ENCODE peak calls at places on chromosomes 3 and 15, in ten cellular contexts. One of them, this sample, is unnamed.

GRCh38 chr3:178003756-178004155 is 532.5 kb upstream of the KCNMB2 start:
- DNase-seq in dorsolateral prefrontal cortex: no peak
- DNase-seq in naive thymus-derived CD8-positive, alpha-beta T cell: no peak
- DNase-seq in HT1080: no peak
- DNase-seq in activated effector memory CD4-positive, alpha-beta T cell treated with anti-CD3 and anti-CD28 coated beads, Interleukin-2, amount 50 U/mL, for 16 hours: no peak
- DNase-seq in HT-29: no peak
- DNase-seq in NCI-H774: no peak
- DNase-seq in aorta: no peak
- DNase-seq in GM23248: no peak
- DNase-seq in left ventricle myocardium superior: no peak
- DNase-seq in this sample: no peak

GRCh38 chr3:23567917-23568316 is 237.8 kb upstream of the UBE2E1 start:
- DNase-seq in dorsolateral prefrontal cortex: no peak
- DNase-seq in naive thymus-derived CD8-positive, alpha-beta T cell: no peak
- DNase-seq in HT1080: peak; percentile 92
- DNase-seq in activated effector memory CD4-positive, alpha-beta T cell treated with anti-CD3 and anti-CD28 coated beads, Interleukin-2, amount 50 U/mL, for 16 hours: no peak
- DNase-seq in HT-29: no peak
- DNase-seq in NCI-H774: no peak
- DNase-seq in aorta: no peak
- DNase-seq in GM23248: peak; percentile 88
- DNase-seq in left ventricle myocardium superior: no peak
- DNase-seq in this sample: peak; percentile 4

GRCh38 chr3:141575879-141576743 is 89.3 kb downstream of the RASA2 start:
- DNase-seq in dorsolateral prefrontal cortex: no peak
- DNase-seq in naive thymus-derived CD8-positive, alpha-beta T cell: no peak
- DNase-seq in HT1080: no peak
- DNase-seq in activated effector memory CD4-positive, alpha-beta T cell treated with anti-CD3 and anti-CD28 coated beads, Interleukin-2, amount 50 U/mL, for 16 hours: no peak
- DNase-seq in HT-29: peak; percentile 40
- DNase-seq in NCI-H774: no peak
- DNase-seq in aorta: no peak
- DNase-seq in GM23248: peak; percentile 44
- DNase-seq in left ventricle myocardium superior: no peak
- DNase-seq in this sample: peak; percentile 43

GRCh38 chr3:50587806-50588758 is 18.8 kb downstream of the HEMK1 start:
- DNase-seq in dorsolateral prefrontal cortex: no peak
- DNase-seq in naive thymus-derived CD8-positive, alpha-beta T cell: no peak
- DNase-seq in HT1080: no peak
- DNase-seq in activated effector memory CD4-positive, alpha-beta T cell treated with anti-CD3 and anti-CD28 coated beads, Interleukin-2, amount 50 U/mL, for 16 hours: peak; percentile 92
- DNase-seq in HT-29: no peak
- DNase-seq in NCI-H774: no peak
- DNase-seq in aorta: no peak
- DNase-seq in GM23248: peak; percentile 29
- DNase-seq in left ventricle myocardium superior: no peak
- DNase-seq in this sample: no peak

GRCh38 chr3:120028271-120029047 is 65.8 kb downstream of the GSK3B start:
- DNase-seq in dorsolateral prefrontal cortex: no peak
- DNase-seq in naive thymus-derived CD8-positive, alpha-beta T cell: no peak
- DNase-seq in HT1080: no peak
- DNase-seq in activated effector memory CD4-positive, alpha-beta T cell treated with anti-CD3 and anti-CD28 coated beads, Interleukin-2, amount 50 U/mL, for 16 hours: no peak
- DNase-seq in HT-29: no peak
- DNase-seq in NCI-H774: no peak
- DNase-seq in aorta: no peak
- DNase-seq in GM23248: no peak
- DNase-seq in left ventricle myocardium superior: no peak
- DNase-seq in this sample: no peak

GRCh38 chr3:107824822-107825371 is 265.9 kb downstream of the CD47 start:
- DNase-seq in dorsolateral prefrontal cortex: no peak
- DNase-seq in naive thymus-derived CD8-positive, alpha-beta T cell: no peak
- DNase-seq in HT1080: no peak
- DNase-seq in activated effector memory CD4-positive, alpha-beta T cell treated with anti-CD3 and anti-CD28 coated beads, Interleukin-2, amount 50 U/mL, for 16 hours: no peak
- DNase-seq in HT-29: no peak
- DNase-seq in NCI-H774: no peak
- DNase-seq in aorta: no peak
- DNase-seq in GM23248: no peak
- DNase-seq in left ventricle myocardium superior: no peak
- DNase-seq in this sample: no peak

GRCh38 chr3:146243559-146243958 is 7.3 kb downstream of the PLSCR4 start:
- DNase-seq in dorsolateral prefrontal cortex: no peak
- DNase-seq in naive thymus-derived CD8-positive, alpha-beta T cell: no peak
- DNase-seq in HT1080: no peak
- DNase-seq in activated effector memory CD4-positive, alpha-beta T cell treated with anti-CD3 and anti-CD28 coated beads, Interleukin-2, amount 50 U/mL, for 16 hours: no peak
- DNase-seq in HT-29: no peak
- DNase-seq in NCI-H774: no peak
- DNase-seq in aorta: no peak
- DNase-seq in GM23248: no peak
- DNase-seq in left ventricle myocardium superior: no peak
- DNase-seq in this sample: no peak

GRCh38 chr3:2099779-2100191 is 1.1 kb downstream of the CNTN4 start:
- DNase-seq in dorsolateral prefrontal cortex: peak; percentile 39
- DNase-seq in naive thymus-derived CD8-positive, alpha-beta T cell: no peak
- DNase-seq in HT1080: no peak
- DNase-seq in activated effector memory CD4-positive, alpha-beta T cell treated with anti-CD3 and anti-CD28 coated beads, Interleukin-2, amount 50 U/mL, for 16 hours: no peak
- DNase-seq in HT-29: no peak
- DNase-seq in NCI-H774: no peak
- DNase-seq in aorta: peak; percentile 76
- DNase-seq in GM23248: no peak
- DNase-seq in left ventricle myocardium superior: no peak
- DNase-seq in this sample: no peak

GRCh38 chr15:31263751-31264533 is 62.7 kb upstream of the KLF13 start:
- DNase-seq in dorsolateral prefrontal cortex: peak; percentile 20
- DNase-seq in naive thymus-derived CD8-positive, alpha-beta T cell: peak; percentile 61
- DNase-seq in HT1080: no peak
- DNase-seq in activated effector memory CD4-positive, alpha-beta T cell treated with anti-CD3 and anti-CD28 coated beads, Interleukin-2, amount 50 U/mL, for 16 hours: peak; percentile 89
- DNase-seq in HT-29: peak; percentile 95
- DNase-seq in NCI-H774: peak; percentile 69
- DNase-seq in aorta: peak; percentile 83
- DNase-seq in GM23248: no peak
- DNase-seq in left ventricle myocardium superior: peak; percentile 84
- DNase-seq in this sample: peak; percentile 60

GRCh38 chr3:160060409-160061027 is 71.9 kb downstream of the IL12A start:
- DNase-seq in dorsolateral prefrontal cortex: no peak
- DNase-seq in naive thymus-derived CD8-positive, alpha-beta T cell: no peak
- DNase-seq in HT1080: no peak
- DNase-seq in activated effector memory CD4-positive, alpha-beta T cell treated with anti-CD3 and anti-CD28 coated beads, Interleukin-2, amount 50 U/mL, for 16 hours: no peak
- DNase-seq in HT-29: no peak
- DNase-seq in NCI-H774: no peak
- DNase-seq in aorta: no peak
- DNase-seq in GM23248: no peak
- DNase-seq in left ventricle myocardium superior: no peak
- DNase-seq in this sample: no peak

GRCh38 chr15:100999369-100999768 is 80.2 kb downstream of the LRRK1 start:
- DNase-seq in dorsolateral prefrontal cortex: no peak
- DNase-seq in naive thymus-derived CD8-positive, alpha-beta T cell: no peak
- DNase-seq in HT1080: no peak
- DNase-seq in activated effector memory CD4-positive, alpha-beta T cell treated with anti-CD3 and anti-CD28 coated beads, Interleukin-2, amount 50 U/mL, for 16 hours: no peak
- DNase-seq in HT-29: no peak
- DNase-seq in NCI-H774: no peak
- DNase-seq in aorta: no peak
- DNase-seq in GM23248: peak; percentile 81
- DNase-seq in left ventricle myocardium superior: no peak
- DNase-seq in this sample: no peak